ENCODE peak calls at places on chromosome 9, in five cellular contexts. One of them, this sample, is unnamed.

GRCh38 chr9:104863180-104863883 is 64.6 kb downstream of the ABCA1 start:
- DNase-seq in HepG2: peak; percentile 59
- DNase-seq in GM12878: peak; percentile 7
- DNase-seq in SK-N-SH: peak; percentile 82
- DNase-seq in K562: peak; percentile 70
- DNase-seq in this sample: peak; percentile 44

GRCh38 chr9:114583776-114584175 is 3.8 kb upstream of the ATP6V1G1 start:
- DNase-seq in K562: no peak
- DNase-seq in SK-N-SH: no peak
- DNase-seq in HepG2: no peak
- DNase-seq in GM12878: no peak
- DNase-seq in this sample: no peak

GRCh38 chr9:107738789-107739188 is 249.2 kb upstream of the KLF4 start:
- DNase-seq in HepG2: no peak
- DNase-seq in SK-N-SH: no peak
- DNase-seq in GM12878: no peak
- DNase-seq in K562: no peak
- DNase-seq in this sample: no peak

GRCh38 chr9:133666845-133667244 is 30.7 kb downstream of the DBH start:
- DNase-seq in K562: no peak
- DNase-seq in SK-N-SH: no peak
- DNase-seq in GM12878: no peak
- DNase-seq in HepG2: no peak
- DNase-seq in this sample: no peak

GRCh38 chr9:1100945-1101344 is 50.8 kb downstream of the DMRT2 start:
- DNase-seq in K562: peak; percentile 0
- DNase-seq in GM12878: no peak
- DNase-seq in SK-N-SH: peak; percentile 6
- DNase-seq in HepG2: peak; percentile 26
- DNase-seq in this sample: no peak

GRCh38 chr9:121538221-121538620 is 38.6 kb upstream of the GGTA1 start:
- DNase-seq in SK-N-SH: peak; percentile 56
- DNase-seq in K562: no peak
- DNase-seq in GM12878: no peak
- DNase-seq in HepG2: peak; percentile 23
- DNase-seq in this sample: peak; percentile 48

GRCh38 chr9:125659201-125659840 is 47.7 kb downstream of the MAPKAP1 start:
- DNase-seq in GM12878: no peak
- DNase-seq in K562: no peak
- DNase-seq in SK-N-SH: no peak
- DNase-seq in HepG2: no peak
- DNase-seq in this sample: no peak

GRCh38 chr9:534886-535285 is 306.6 kb upstream of the DMRT1 start:
- DNase-seq in SK-N-SH: no peak
- DNase-seq in GM12878: no peak
- DNase-seq in K562: no peak
- DNase-seq in HepG2: no peak
- DNase-seq in this sample: no peak

GRCh38 chr9:72453797-72454196 is 67.6 kb upstream of the TMC1 start:
- DNase-seq in K562: no peak
- DNase-seq in GM12878: no peak
- DNase-seq in HepG2: peak; percentile 14
- DNase-seq in SK-N-SH: no peak
- DNase-seq in this sample: no peak

GRCh38 chr9:122222741-122223140 is 6.0 kb downstream of the LHX6 start:
- DNase-seq in GM12878: no peak
- DNase-seq in K562: no peak
- DNase-seq in SK-N-SH: peak; percentile 21
- DNase-seq in HepG2: no peak
- DNase-seq in this sample: no peak

GRCh38 chr9:103991698-103992097 is 102.4 kb upstream of the SMC2 start:
- DNase-seq in GM12878: peak; percentile 5
- DNase-seq in K562: no peak
- DNase-seq in HepG2: no peak
- DNase-seq in SK-N-SH: no peak
- DNase-seq in this sample: no peak

GRCh38 chr9:121478816-121479676 is 20.6 kb downstream of the GGTA1 start:
- DNase-seq in K562: no peak
- DNase-seq in HepG2: no peak
- DNase-seq in GM12878: no peak
- DNase-seq in SK-N-SH: no peak
- DNase-seq in this sample: no peak

GRCh38 chr9:14283276-14283675 is 30.7 kb downstream of the NFIB start:
- DNase-seq in SK-N-SH: no peak
- DNase-seq in K562: no peak
- DNase-seq in HepG2: peak; percentile 44
- DNase-seq in GM12878: no peak
- DNase-seq in this sample: no peak

GRCh38 chr9:125521462-125522327 is 185.3 kb downstream of the MAPKAP1 start:
- DNase-seq in GM12878: no peak
- DNase-seq in K562: no peak
- DNase-seq in HepG2: peak; percentile 35
- DNase-seq in SK-N-SH: no peak
- DNase-seq in this sample: peak; percentile 76

GRCh38 chr9:130140701-130141100 is 31.5 kb upstream of the NCS1 start:
- DNase-seq in K562: no peak
- DNase-seq in GM12878: no peak
- DNase-seq in HepG2: no peak
- DNase-seq in SK-N-SH: no peak
- DNase-seq in this sample: no peak

GRCh38 chr9:121261107-121261460 is 6.9 kb upstream of the GSN start:
- DNase-seq in HepG2: no peak
- DNase-seq in K562: no peak
- DNase-seq in GM12878: no peak
- DNase-seq in SK-N-SH: peak; percentile 58
- DNase-seq in this sample: no peak

GRCh38 chr9:18238254-18238653 is 235.7 kb upstream of the ADAMTSL1 start:
- DNase-seq in K562: no peak
- DNase-seq in GM12878: no peak
- DNase-seq in HepG2: no peak
- DNase-seq in SK-N-SH: no peak
- DNase-seq in this sample: no peak

GRCh38 chr9:23621166-23621565 is 204.9 kb downstream of the ELAVL2 start:
- DNase-seq in SK-N-SH: no peak
- DNase-seq in K562: no peak
- DNase-seq in HepG2: no peak
- DNase-seq in GM12878: no peak
- DNase-seq in this sample: no peak

GRCh38 chr9:108816037-108816436 is 39.7 kb downstream of the ACTL7B start:
- DNase-seq in SK-N-SH: no peak
- DNase-seq in K562: peak; percentile 14
- DNase-seq in GM12878: no peak
- DNase-seq in HepG2: peak; percentile 60
- DNase-seq in this sample: no peak

GRCh38 chr9:10268500-10269485 is 344.0 kb downstream of the PTPRD start:
- DNase-seq in GM12878: no peak
- DNase-seq in K562: no peak
- DNase-seq in SK-N-SH: peak; percentile 31
- DNase-seq in HepG2: peak; percentile 5
- DNase-seq in this sample: no peak

GRCh38 chr9:33535541-33535940 is 11.5 kb downstream of the ANKRD18B start:
- DNase-seq in K562: no peak
- DNase-seq in GM12878: no peak
- DNase-seq in HepG2: no peak
- DNase-seq in SK-N-SH: no peak
- DNase-seq in this sample: no peak

GRCh38 chr9:114308361-114308950 is 14.4 kb upstream of the ORM1 start:
- DNase-seq in SK-N-SH: no peak
- DNase-seq in HepG2: no peak
- DNase-seq in K562: no peak
- DNase-seq in GM12878: no peak
- DNase-seq in this sample: no peak

GRCh38 chr9:131277673-131278420 is 1.5 kb upstream of the FAM78A start:
- DNase-seq in GM12878: no peak
- DNase-seq in K562: peak; percentile 100
- DNase-seq in SK-N-SH: peak; percentile 99
- DNase-seq in HepG2: peak; percentile 43
- DNase-seq in this sample: peak; percentile 35

GRCh38 chr9:106753155-106753671 is 109.8 kb upstream of the ZNF462 start:
- DNase-seq in SK-N-SH: no peak
- DNase-seq in GM12878: peak; percentile 97
- DNase-seq in HepG2: no peak
- DNase-seq in K562: no peak
- DNase-seq in this sample: no peak

GRCh38 chr9:131854334-131854733 is 114.5 kb upstream of the RAPGEF1 start:
- DNase-seq in SK-N-SH: no peak
- DNase-seq in HepG2: no peak
- DNase-seq in GM12878: no peak
- DNase-seq in K562: no peak
- DNase-seq in this sample: no peak

GRCh38 chr9:124295097-124295794 is 37.5 kb downstream of the NEK6 start:
- DNase-seq in SK-N-SH: peak; percentile 92
- DNase-seq in K562: no peak
- DNase-seq in GM12878: no peak
- DNase-seq in HepG2: no peak
- DNase-seq in this sample: no peak

GRCh38 chr9:70161414-70161732 is 97.4 kb upstream of the SMC5 start:
- DNase-seq in GM12878: no peak
- DNase-seq in K562: no peak
- DNase-seq in SK-N-SH: no peak
- DNase-seq in HepG2: no peak
- DNase-seq in this sample: no peak

GRCh38 chr9:70159630-70160029 is 99.1 kb upstream of the SMC5 start:
- DNase-seq in SK-N-SH: no peak
- DNase-seq in GM12878: no peak
- DNase-seq in HepG2: no peak
- DNase-seq in K562: no peak
- DNase-seq in this sample: no peak

GRCh38 chr9:70165006-70165602 is 93.7 kb upstream of the SMC5 start:
- DNase-seq in HepG2: no peak
- DNase-seq in GM12878: no peak
- DNase-seq in SK-N-SH: no peak
- DNase-seq in K562: no peak
- DNase-seq in this sample: no peak

GRCh38 chr9:70156729-70157128 is 102.0 kb upstream of the SMC5 start:
- DNase-seq in GM12878: no peak
- DNase-seq in HepG2: no peak
- DNase-seq in SK-N-SH: no peak
- DNase-seq in K562: no peak
- DNase-seq in this sample: no peak

GRCh38 chr9:70160672-70161413 is 97.9 kb upstream of the SMC5 start:
- DNase-seq in GM12878: no peak
- DNase-seq in HepG2: no peak
- DNase-seq in SK-N-SH: no peak
- DNase-seq in K562: no peak
- DNase-seq in this sample: no peak
- TF ChIP-seq ZBTB33 in GM12878: no peak
- TF ChIP-seq ZBTB33 in HepG2: no peak
- TF ChIP-seq ZBTB33 in SK-N-SH: no peak
- TF ChIP-seq ZBTB33 in K562: no peak
- TF ChIP-seq ZBTB33 in this sample: no peak

GRCh38 chr9:99296375-99296951 is 74.4 kb downstream of the SEC61B start:
- DNase-seq in SK-N-SH: peak; percentile 30
- DNase-seq in HepG2: no peak
- DNase-seq in GM12878: no peak
- DNase-seq in K562: no peak
- DNase-seq in this sample: no peak
- TF ChIP-seq MAX in SK-N-SH: no peak
- TF ChIP-seq MAX in HepG2: no peak
- TF ChIP-seq MAX in GM12878: peak; percentile 34
- TF ChIP-seq MAX in K562: no peak
- TF ChIP-seq MAX in this sample: no peak

GRCh38 chr9:127138444-127138843 is 16.0 kb upstream of the ANGPTL2 start:
- DNase-seq in HepG2: no peak
- DNase-seq in GM12878: no peak
- DNase-seq in SK-N-SH: no peak
- DNase-seq in K562: no peak
- DNase-seq in this sample: no peak

GRCh38 chr9:127136081-127136879 is 13.8 kb upstream of the ANGPTL2 start:
- DNase-seq in GM12878: no peak
- DNase-seq in K562: no peak
- DNase-seq in SK-N-SH: no peak
- DNase-seq in HepG2: no peak
- DNase-seq in this sample: no peak

GRCh38 chr9:127139071-127139731 is 16.8 kb upstream of the ANGPTL2 start:
- DNase-seq in HepG2: no peak
- DNase-seq in K562: no peak
- DNase-seq in SK-N-SH: no peak
- DNase-seq in GM12878: no peak
- DNase-seq in this sample: no peak

GRCh38 chr9:127136880-127137639 is 14.6 kb upstream of the ANGPTL2 start:
- DNase-seq in GM12878: no peak
- DNase-seq in SK-N-SH: no peak
- DNase-seq in K562: no peak
- DNase-seq in HepG2: no peak
- DNase-seq in this sample: no peak

DNA sequence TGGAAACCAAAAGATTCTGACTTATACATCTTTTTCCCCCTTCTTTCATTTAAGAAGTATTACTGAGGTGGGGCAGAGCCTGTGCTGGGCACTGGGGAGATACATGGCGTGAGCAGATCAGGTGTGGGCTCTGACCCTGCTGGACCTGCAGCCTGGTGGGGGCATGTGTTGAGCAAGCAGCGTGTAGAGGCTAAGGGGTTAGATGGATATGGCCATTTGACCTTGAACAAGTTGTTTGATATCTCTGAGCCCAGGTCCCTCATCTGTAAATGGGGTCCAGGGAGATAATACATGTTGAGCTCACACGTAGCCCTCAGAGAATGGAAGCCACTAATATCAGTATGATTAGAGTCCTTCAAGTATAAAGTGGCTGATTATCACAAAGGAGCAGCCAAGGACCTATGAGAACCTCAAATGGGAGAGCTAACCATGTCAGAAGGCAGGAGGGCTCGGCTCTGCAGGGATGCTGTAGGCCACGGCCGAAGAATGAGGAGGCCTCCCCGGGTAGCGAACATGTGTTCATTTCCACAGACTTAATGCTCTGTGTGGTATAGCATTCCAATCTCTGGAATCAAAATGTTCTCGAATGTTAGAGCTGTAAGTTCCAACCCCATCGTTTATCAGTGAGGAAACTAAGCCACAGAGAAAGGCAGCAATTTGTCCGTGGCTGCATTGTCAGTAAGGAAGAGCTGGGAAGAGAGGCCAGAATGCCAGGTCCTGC is 15.4 kb upstream of the ANGPTL2 start:
- DNase-seq in HepG2: no peak
- DNase-seq in K562: no peak
- DNase-seq in SK-N-SH: no peak
- DNase-seq in GM12878: no peak
- DNase-seq in this sample: no peak
- TF ChIP-seq ZBTB33 in HepG2: no peak
- TF ChIP-seq ZBTB33 in K562: no peak
- TF ChIP-seq ZBTB33 in SK-N-SH: no peak
- TF ChIP-seq ZBTB33 in GM12878: no peak
- TF ChIP-seq ZBTB33 in this sample: no peak

DNA sequence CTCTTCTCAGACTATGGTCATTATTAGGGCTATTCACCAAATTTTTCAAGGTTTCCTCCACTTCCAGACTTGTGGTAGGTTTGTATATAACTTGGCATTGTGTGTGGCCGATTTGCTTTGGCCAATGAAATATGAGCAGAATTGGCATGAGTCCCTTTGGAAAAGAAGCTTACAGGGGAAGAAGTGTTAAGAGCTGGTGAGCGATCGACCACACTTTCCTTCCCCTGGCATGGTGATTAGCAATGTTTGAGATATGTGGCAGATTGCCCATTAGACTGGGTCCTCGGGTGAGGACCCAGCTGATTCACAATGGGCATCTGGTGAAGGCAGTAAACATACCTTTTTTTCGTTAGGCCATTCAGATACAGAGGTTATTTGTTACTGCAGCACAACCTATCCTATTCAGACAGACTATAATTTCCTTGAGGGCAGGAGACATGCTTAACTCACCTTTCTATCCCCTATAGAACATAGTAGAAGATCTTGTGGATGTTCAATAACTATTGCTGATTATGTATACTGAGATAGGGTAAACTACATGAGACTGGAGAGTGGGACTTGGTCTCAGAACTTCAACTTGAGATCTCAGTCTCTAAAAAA is 62.8 kb upstream of the KLF9 start:
- DNase-seq in GM12878: no peak
- DNase-seq in HepG2: no peak
- DNase-seq in SK-N-SH: no peak
- DNase-seq in K562: no peak
- DNase-seq in this sample: no peak
- TF ChIP-seq MAX in GM12878: no peak
- TF ChIP-seq MAX in HepG2: no peak
- TF ChIP-seq MAX in SK-N-SH: no peak
- TF ChIP-seq MAX in K562: no peak
- TF ChIP-seq MAX in this sample: no peak

This sample was measured in HCT116.